ENCODE peak calls at places on chromosomes 16 and 17, in six cellular contexts. One of them, this sample, is unnamed.

GRCh38 chr16:67216612-67217490 is 10.1 kb upstream of the TMEM208 start:
- DNase-seq in kidney epithelial cell: no peak
- DNase-seq in Caco-2: no peak
- DNase-seq in pancreas: no peak
- DNase-seq in neural progenitor cell: no peak
- DNase-seq in PC-9: no peak
- DNase-seq in this sample: no peak

GRCh38 chr17:10233157-10233556 is 34.8 kb upstream of the GAS7 start:
- DNase-seq in kidney epithelial cell: no peak
- DNase-seq in Caco-2: no peak
- DNase-seq in pancreas: no peak
- DNase-seq in neural progenitor cell: no peak
- DNase-seq in PC-9: no peak
- DNase-seq in this sample: no peak

GRCh38 chr16:54106078-54106477 is 180.5 kb downstream of the IRX3 start:
- DNase-seq in kidney epithelial cell: no peak
- DNase-seq in Caco-2: no peak
- DNase-seq in pancreas: no peak
- DNase-seq in neural progenitor cell: no peak
- DNase-seq in PC-9: no peak
- DNase-seq in this sample: no peak

GRCh38 chr16:75576384-75576811 is 10.2 kb downstream of the GABARAPL2 start:
- DNase-seq in kidney epithelial cell: no peak
- DNase-seq in Caco-2: no peak
- DNase-seq in pancreas: no peak
- DNase-seq in neural progenitor cell: no peak
- DNase-seq in PC-9: no peak
- DNase-seq in this sample: no peak

GRCh38 chr16:55756963-55757362 is 75.9 kb downstream of the CES1 start:
- DNase-seq in kidney epithelial cell: no peak
- DNase-seq in Caco-2: no peak
- DNase-seq in pancreas: no peak
- DNase-seq in neural progenitor cell: no peak
- DNase-seq in PC-9: no peak
- DNase-seq in this sample: no peak

GRCh38 chr17:63487014-63487339 is 10.1 kb downstream of the ACE start:
- DNase-seq in kidney epithelial cell: no peak
- DNase-seq in Caco-2: no peak
- DNase-seq in pancreas: no peak
- DNase-seq in neural progenitor cell: no peak
- DNase-seq in PC-9: no peak
- DNase-seq in this sample: no peak

GRCh38 chr16:49660647-49661046 is 195.3 kb downstream of the ZNF423 start:
- DNase-seq in kidney epithelial cell: no peak
- DNase-seq in Caco-2: no peak
- DNase-seq in pancreas: no peak
- DNase-seq in neural progenitor cell: no peak
- DNase-seq in PC-9: no peak
- DNase-seq in this sample: no peak

GRCh38 chr16:397135-397661 is at the start of gene NME4:
- DNase-seq in kidney epithelial cell: no peak
- DNase-seq in Caco-2: no peak
- DNase-seq in pancreas: peak; percentile 17
- DNase-seq in neural progenitor cell: peak; percentile 77
- DNase-seq in PC-9: no peak
- DNase-seq in this sample: no peak

GRCh38 chr17:19298561-19299213 is 61.5 kb downstream of the EPN2 start:
- DNase-seq in kidney epithelial cell: no peak
- DNase-seq in Caco-2: no peak
- DNase-seq in pancreas: no peak
- DNase-seq in neural progenitor cell: no peak
- DNase-seq in PC-9: no peak
- DNase-seq in this sample: peak; percentile 70

GRCh38 chr16:49986351-49987124 is 38.5 kb upstream of the CNEP1R1 start:
- DNase-seq in kidney epithelial cell: no peak
- DNase-seq in Caco-2: no peak
- DNase-seq in pancreas: no peak
- DNase-seq in neural progenitor cell: no peak
- DNase-seq in PC-9: no peak
- DNase-seq in this sample: no peak

GRCh38 chr16:88461291-88462269 is 8.5 kb downstream of the ZFPM1 start:
- DNase-seq in kidney epithelial cell: no peak
- DNase-seq in Caco-2: no peak
- DNase-seq in pancreas: peak; percentile 60
- DNase-seq in neural progenitor cell: peak; percentile 83
- DNase-seq in PC-9: no peak
- DNase-seq in this sample: no peak

GRCh38 chr16:67419931-67420330 is 3.7 kb upstream of the ZDHHC1 start:
- DNase-seq in kidney epithelial cell: no peak
- DNase-seq in Caco-2: no peak
- DNase-seq in pancreas: no peak
- DNase-seq in neural progenitor cell: no peak
- DNase-seq in PC-9: no peak
- DNase-seq in this sample: no peak

GRCh38 chr16:89507219-89507833 is 877 bp upstream of the SPG7 start:
- DNase-seq in kidney epithelial cell: no peak
- DNase-seq in Caco-2: no peak
- DNase-seq in pancreas: no peak
- DNase-seq in neural progenitor cell: no peak
- DNase-seq in PC-9: no peak
- DNase-seq in this sample: no peak

GRCh38 chr17:45574376-45574775 is 83.9 kb upstream of the PLEKHM1 start:
- DNase-seq in kidney epithelial cell: no peak
- DNase-seq in Caco-2: no peak
- DNase-seq in pancreas: no peak
- DNase-seq in neural progenitor cell: no peak
- DNase-seq in PC-9: no peak
- DNase-seq in this sample: no peak

GRCh38 chr17:18910881-18911280 is 41.1 kb upstream of the SLC5A10 start:
- DNase-seq in kidney epithelial cell: no peak
- DNase-seq in Caco-2: no peak
- DNase-seq in pancreas: no peak
- DNase-seq in neural progenitor cell: no peak
- DNase-seq in PC-9: no peak
- DNase-seq in this sample: no peak

GRCh38 chr17:46061435-46061834 is 62.4 kb downstream of the STH start:
- DNase-seq in kidney epithelial cell: no peak
- DNase-seq in Caco-2: no peak
- DNase-seq in pancreas: no peak
- DNase-seq in neural progenitor cell: no peak
- DNase-seq in PC-9: no peak
- DNase-seq in this sample: no peak

GRCh38 chr16:82055728-82056549 is 20.9 kb downstream of the HSD17B2 start:
- DNase-seq in kidney epithelial cell: no peak
- DNase-seq in Caco-2: no peak
- DNase-seq in pancreas: no peak
- DNase-seq in neural progenitor cell: no peak
- DNase-seq in PC-9: no peak
- DNase-seq in this sample: no peak

GRCh38 chr16:10080031-10080772 is 102.0 kb downstream of the GRIN2A start:
- DNase-seq in kidney epithelial cell: peak; percentile 58
- DNase-seq in Caco-2: peak; percentile 41
- DNase-seq in pancreas: peak; percentile 62
- DNase-seq in neural progenitor cell: no peak
- DNase-seq in PC-9: peak; percentile 86
- DNase-seq in this sample: no peak

GRCh38 chr17:72515291-72516065 is 394.7 kb downstream of the SOX9 start:
- DNase-seq in kidney epithelial cell: no peak
- DNase-seq in Caco-2: no peak
- DNase-seq in pancreas: peak; percentile 67
- DNase-seq in neural progenitor cell: peak; percentile 36
- DNase-seq in PC-9: no peak
- DNase-seq in this sample: no peak

GRCh38 chr16:4330277-4330882 is 14.5 kb downstream of the GLIS2 start:
- DNase-seq in kidney epithelial cell: no peak
- DNase-seq in Caco-2: peak; percentile 65
- DNase-seq in pancreas: peak; percentile 69
- DNase-seq in neural progenitor cell: peak; percentile 81
- DNase-seq in PC-9: no peak
- DNase-seq in this sample: no peak

GRCh38 chr17:76902476-76902875 is 34.3 kb downstream of the MGAT5B start:
- DNase-seq in kidney epithelial cell: no peak
- DNase-seq in Caco-2: no peak
- DNase-seq in pancreas: no peak
- DNase-seq in neural progenitor cell: no peak
- DNase-seq in PC-9: no peak
- DNase-seq in this sample: no peak

GRCh38 chr17:48378696-48379095 is 51.3 kb downstream of the SKAP1 start:
- DNase-seq in kidney epithelial cell: no peak
- DNase-seq in Caco-2: no peak
- DNase-seq in pancreas: no peak
- DNase-seq in neural progenitor cell: no peak
- DNase-seq in PC-9: no peak
- DNase-seq in this sample: no peak

GRCh38 chr17:48385303-48385702 is 44.7 kb downstream of the SKAP1 start:
- DNase-seq in kidney epithelial cell: no peak
- DNase-seq in Caco-2: no peak
- DNase-seq in pancreas: no peak
- DNase-seq in neural progenitor cell: no peak
- DNase-seq in PC-9: no peak
- DNase-seq in this sample: no peak

GRCh38 chr17:48388955-48389764 is 40.9 kb downstream of the SKAP1 start:
- DNase-seq in kidney epithelial cell: no peak
- DNase-seq in Caco-2: no peak
- DNase-seq in pancreas: no peak
- DNase-seq in neural progenitor cell: no peak
- DNase-seq in PC-9: no peak
- DNase-seq in this sample: no peak

GRCh38 chr17:48382989-48383388 is 47.0 kb downstream of the SKAP1 start:
- DNase-seq in kidney epithelial cell: no peak
- DNase-seq in Caco-2: no peak
- DNase-seq in pancreas: no peak
- DNase-seq in neural progenitor cell: no peak
- DNase-seq in PC-9: no peak
- DNase-seq in this sample: no peak

DNA sequence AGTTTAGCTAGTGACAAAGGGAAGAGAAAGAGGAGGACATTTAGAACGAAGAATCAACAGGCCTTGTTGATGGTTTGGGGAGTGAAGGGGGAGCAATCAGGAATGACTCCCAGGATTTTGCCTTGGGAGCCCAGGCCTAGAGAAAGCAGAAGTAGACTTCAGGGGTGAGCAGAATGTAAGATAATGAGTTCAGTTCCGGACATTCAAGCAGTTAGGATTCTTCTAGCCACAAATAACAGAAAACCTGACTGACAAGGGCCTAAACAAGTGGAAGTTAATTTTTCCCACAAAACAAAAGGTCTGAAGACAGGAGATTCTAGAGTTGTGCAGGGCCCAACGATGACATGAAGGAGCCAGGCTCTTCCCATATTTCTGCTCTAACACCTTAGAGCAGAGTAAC is 45.9 kb downstream of the SKAP1 start:
- DNase-seq in kidney epithelial cell: no peak
- DNase-seq in Caco-2: no peak
- DNase-seq in pancreas: no peak
- DNase-seq in neural progenitor cell: no peak
- DNase-seq in PC-9: no peak
- DNase-seq in this sample: no peak
- TF ChIP-seq CTCF in kidney epithelial cell: no peak
- TF ChIP-seq CTCF in Caco-2: no peak
- TF ChIP-seq CTCF in pancreas: no peak
- TF ChIP-seq CTCF in neural progenitor cell: no peak
- TF ChIP-seq CTCF in PC-9: no peak
- TF ChIP-seq CTCF in this sample: no peak

GRCh38 chr16:19085679-19086200 is 18.3 kb downstream of the COQ7 start:
- DNase-seq in kidney epithelial cell: no peak
- DNase-seq in Caco-2: no peak
- DNase-seq in pancreas: no peak
- DNase-seq in neural progenitor cell: no peak
- DNase-seq in PC-9: no peak
- DNase-seq in this sample: no peak
- H3K4me3 ChIP-seq in kidney epithelial cell: no peak overlapping the region
- H3K4me3 ChIP-seq in Caco-2: no peak overlapping the region
- H3K4me3 ChIP-seq in pancreas: no peak overlapping the region
- H3K4me3 ChIP-seq in neural progenitor cell: no peak overlapping the region
- H3K4me3 ChIP-seq in PC-9: no peak overlapping the region
- H3K4me3 ChIP-seq in this sample: no peak overlapping the region

DNA sequence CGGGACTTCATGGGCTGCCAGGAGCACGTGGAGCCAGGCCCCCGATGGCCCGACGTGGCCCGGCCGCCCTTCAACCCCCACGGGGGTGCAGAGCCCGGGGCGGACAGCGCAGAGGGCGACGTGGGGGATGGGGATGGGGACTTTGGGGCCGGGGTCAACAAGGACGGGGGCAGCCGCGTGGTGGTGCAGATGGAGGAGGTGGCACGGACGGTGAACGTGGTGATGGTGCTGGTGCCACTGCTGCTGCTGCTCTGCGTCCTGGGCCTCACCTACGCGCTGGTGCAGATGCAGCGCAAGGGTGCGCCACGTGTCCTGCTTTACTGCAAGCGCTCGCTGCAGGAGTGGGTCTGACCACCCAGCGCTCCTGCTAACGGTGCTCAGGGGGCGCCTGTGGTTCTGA is 19.5 kb downstream of the MMP15 start:
- DNase-seq in kidney epithelial cell: no peak
- DNase-seq in Caco-2: no peak
- DNase-seq in pancreas: no peak
- DNase-seq in neural progenitor cell: no peak
- DNase-seq in PC-9: peak; percentile 18
- DNase-seq in this sample: no peak
- TF ChIP-seq CTCF in kidney epithelial cell: no peak
- TF ChIP-seq CTCF in Caco-2: no peak
- TF ChIP-seq CTCF in pancreas: no peak
- TF ChIP-seq CTCF in neural progenitor cell: no peak
- TF ChIP-seq CTCF in PC-9: no peak
- TF ChIP-seq CTCF in this sample: no peak

GRCh38 chr17:48554412-48555090 is 9.6 kb upstream of the HOXB2 start:
- DNase-seq in kidney epithelial cell: no peak
- DNase-seq in Caco-2: no peak
- DNase-seq in pancreas: no peak
- DNase-seq in neural progenitor cell: peak; percentile 59
- DNase-seq in PC-9: no peak
- DNase-seq in this sample: no peak

GRCh38 chr17:48553190-48553547 is 8.3 kb upstream of the HOXB2 start:
- DNase-seq in kidney epithelial cell: no peak
- DNase-seq in Caco-2: no peak
- DNase-seq in pancreas: no peak
- DNase-seq in neural progenitor cell: no peak
- DNase-seq in PC-9: no peak
- DNase-seq in this sample: no peak

GRCh38 chr17:48555183-48555615 is 10.3 kb upstream of the HOXB2 start:
- DNase-seq in kidney epithelial cell: peak; percentile 90
- DNase-seq in Caco-2: peak; percentile 70
- DNase-seq in pancreas: no peak
- DNase-seq in neural progenitor cell: no peak
- DNase-seq in PC-9: peak; percentile 49
- DNase-seq in this sample: peak; percentile 40

GRCh38 chr17:48552453-48553189 is 7.7 kb upstream of the HOXB2 start:
- DNase-seq in kidney epithelial cell: no peak
- DNase-seq in Caco-2: no peak
- DNase-seq in pancreas: no peak
- DNase-seq in neural progenitor cell: peak; percentile 36
- DNase-seq in PC-9: no peak
- DNase-seq in this sample: no peak

DNA sequence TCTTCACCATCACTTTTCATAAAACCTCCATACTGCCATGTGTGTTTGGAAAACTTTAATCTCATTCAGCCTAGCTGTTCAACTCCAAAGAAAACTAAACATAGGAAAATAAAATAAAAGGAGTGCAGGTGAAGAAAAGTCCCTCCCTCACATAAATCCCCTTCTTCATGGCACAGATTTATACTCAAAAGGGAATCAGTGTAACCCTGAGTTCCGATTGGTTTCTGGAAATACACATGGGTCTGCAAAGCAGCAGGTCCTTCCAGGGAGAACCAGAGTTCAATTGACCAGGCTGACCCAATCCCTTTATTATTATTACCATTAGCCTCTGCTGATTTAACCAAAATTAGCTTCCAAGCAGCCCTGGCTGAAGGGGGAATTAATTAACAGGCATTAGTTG is 8.9 kb upstream of the HOXB2 start:
- DNase-seq in kidney epithelial cell: no peak
- DNase-seq in Caco-2: no peak
- DNase-seq in pancreas: no peak
- DNase-seq in neural progenitor cell: no peak
- DNase-seq in PC-9: no peak
- DNase-seq in this sample: no peak
- H3K4me3 ChIP-seq in kidney epithelial cell: peak overlapping the region; percentile 54
- H3K4me3 ChIP-seq in Caco-2: no peak overlapping the region
- H3K4me3 ChIP-seq in pancreas: no peak overlapping the region
- H3K4me3 ChIP-seq in neural progenitor cell: no peak overlapping the region
- H3K4me3 ChIP-seq in PC-9: no peak overlapping the region
- H3K4me3 ChIP-seq in this sample: no peak overlapping the region

This sample was measured in LNCaP clone FGC.